ENCODE peak calls at places on chromosome 4, in five cellular contexts. S is endothelial cell, M is GM10248, I is astrocyte, A is ovary. F is an unnamed sample.

GRCh38 chr4:138558886-138559285 is 316.7 kb upstream of the SLC7A11 start:
- DNase-seq in S (no peak), M (no peak), I (no peak), A (no peak), F (no peak)

GRCh38 chr4:156100651-156101050 is 147.0 kb upstream of the CTSO start:
- DNase-seq in S (no peak), M (no peak), I (peak; percentile 74), A (no peak), F (no peak)

GRCh38 chr4:170872794-170873193 is 783.0 kb upstream of the AADAT start:
- DNase-seq in S (no peak), M (no peak), I (no peak), A (no peak), F (no peak)

GRCh38 chr4:111074523-111075114 is 451.7 kb upstream of the PITX2 start:
- DNase-seq in S (no peak), M (no peak), I (no peak), A (no peak), F (no peak)

GRCh38 chr4:156158747-156159146 is 205.1 kb upstream of the CTSO start:
- DNase-seq in S (no peak), M (peak; percentile 24), I (no peak), A (no peak), F (no peak)

GRCh38 chr4:57023104-57023503 is 44.4 kb downstream of the POLR2B start:
- DNase-seq in S (no peak), M (no peak), I (peak; percentile 90), A (no peak), F (no peak)

GRCh38 chr4:105605493-105605892 is 53.1 kb downstream of the ARHGEF38 start:
- DNase-seq in S (no peak), M (no peak), I (peak; percentile 75), A (no peak), F (no peak)

GRCh38 chr4:54229631-54230478 is 762 bp downstream of the PDGFRA start:
- DNase-seq in S (peak; percentile 50), M (no peak), I (peak; percentile 69), A (peak; percentile 58), F (no peak)

GRCh38 chr4:185219551-185220344 is 10.3 kb downstream of the SNX25 start:
- DNase-seq in S (no peak), M (peak; percentile 50), I (peak; percentile 77), A (peak; percentile 78), F (no peak)

GRCh38 chr4:54217642-54218486 is 11.2 kb upstream of the PDGFRA start:
- DNase-seq in S (peak; percentile 73), M (peak; percentile 76), I (peak; percentile 59), A (peak; percentile 78), F (peak; percentile 88)

GRCh38 chr4:102620697-102621497 is 119.7 kb downstream of the NFKB1 start:
- DNase-seq in S (no peak), M (peak; percentile 43), I (peak; percentile 85), A (no peak), F (peak; percentile 81)

GRCh38 chr4:4386736-4387392 is at the start of gene NSG1:
- DNase-seq in S (peak; percentile 43), M (no peak), I (peak; percentile 27), A (peak; percentile 71), F (no peak)

GRCh38 chr4:180449395-180449956 is 1793.7 kb upstream of the TENM3 start:
- DNase-seq in S (peak; percentile 49), M (peak; percentile 37), I (peak; percentile 37), A (no peak), F (peak; percentile 37)
- TF ChIP-seq CTCF in S (peak; percentile 66), M (peak; percentile 28), I (peak; percentile 53), A (no peak), F (peak; percentile 54)

GRCh38 chr4:107046261-107046660 is 10.1 kb upstream of the DKK2 start:
- DNase-seq in S (no peak), M (no peak), I (no peak), A (no peak), F (no peak)

GRCh38 chr4:107044170-107044569 is 8.1 kb upstream of the DKK2 start:
- DNase-seq in S (peak; percentile 7), M (no peak), I (no peak), A (no peak), F (no peak)
- TF ChIP-seq CTCF in S (peak; percentile 46), M (no peak), I (no peak), A (no peak), F (no peak)

DNA sequence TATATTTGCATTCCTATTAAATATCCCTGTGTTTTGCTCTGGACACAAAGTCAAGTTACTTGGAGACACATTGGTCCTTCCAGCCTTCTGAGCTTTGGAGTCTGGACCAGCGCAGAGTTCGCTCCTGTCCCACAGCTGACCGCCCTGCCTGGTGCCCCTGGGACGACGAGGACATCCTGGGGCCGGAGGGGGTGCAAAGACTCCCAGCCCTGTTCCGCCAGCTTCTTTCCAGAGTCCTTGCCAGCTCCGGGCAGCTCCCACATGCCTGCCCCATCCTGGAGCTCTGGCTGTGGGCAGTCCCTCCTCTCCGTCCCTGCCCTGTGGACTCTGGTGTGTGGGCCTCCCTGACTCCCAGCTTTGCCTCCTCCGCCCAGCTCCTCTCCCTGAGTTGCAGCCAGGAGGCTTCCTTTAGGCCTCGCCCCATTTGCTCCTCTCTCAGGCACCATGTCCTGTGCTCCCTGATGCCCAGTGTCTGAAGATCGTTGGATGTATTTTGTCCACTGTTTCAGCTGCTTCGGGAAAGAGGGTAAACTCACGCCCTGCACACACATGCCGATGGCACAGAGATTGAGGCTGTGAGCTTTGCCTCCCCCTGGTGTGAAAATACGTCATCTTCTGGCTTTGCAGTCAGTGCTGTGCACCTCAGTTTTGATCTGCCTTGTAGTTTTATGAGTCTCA is 4.9 kb upstream of the PCGF3 start:
- DNase-seq in S (no peak), M (no peak), I (no peak), A (no peak), F (no peak)
- TF ChIP-seq CTCF in S (no peak), M (no peak), I (no peak), A (no peak), F (no peak)

DNA sequence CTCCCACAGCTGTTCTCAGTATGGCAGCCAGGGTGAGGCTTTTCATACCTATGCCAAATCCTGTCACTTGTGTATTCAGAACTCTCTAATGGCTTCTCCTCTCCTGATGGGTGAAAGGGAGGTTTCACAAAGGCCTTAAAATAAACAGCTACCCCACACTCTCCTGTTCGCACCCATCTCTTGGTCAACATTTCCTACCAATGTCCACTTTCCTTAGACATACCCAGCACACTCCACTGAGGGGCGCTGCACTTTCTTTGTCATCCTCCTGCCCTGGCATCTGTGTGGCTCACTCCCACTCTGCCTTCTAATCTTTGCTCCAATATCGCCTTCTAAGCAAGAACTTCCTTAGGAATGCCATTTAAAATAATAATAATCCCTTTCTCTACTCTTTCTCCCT is 313.3 kb downstream of the PPP3CA start:
- DNase-seq in S (no peak), M (no peak), I (no peak), A (no peak), F (no peak)
- TF ChIP-seq CTCF in S (no peak), M (no peak), I (no peak), A (no peak), F (no peak)

GRCh38 chr4:153026947-153027346 is 90.8 kb downstream of the FHDC1 start:
- DNase-seq in S (no peak), M (no peak), I (no peak), A (no peak), F (no peak)

GRCh38 chr4:153024466-153024865 is 88.3 kb downstream of the FHDC1 start:
- DNase-seq in S (no peak), M (no peak), I (no peak), A (no peak), F (no peak)

GRCh38 chr4:153027879-153028278 is 91.8 kb downstream of the FHDC1 start:
- DNase-seq in S (no peak), M (no peak), I (no peak), A (no peak), F (no peak)

GRCh38 chr4:153023692-153024394 is 87.7 kb downstream of the FHDC1 start:
- DNase-seq in S (no peak), M (no peak), I (no peak), A (no peak), F (no peak)

DNA sequence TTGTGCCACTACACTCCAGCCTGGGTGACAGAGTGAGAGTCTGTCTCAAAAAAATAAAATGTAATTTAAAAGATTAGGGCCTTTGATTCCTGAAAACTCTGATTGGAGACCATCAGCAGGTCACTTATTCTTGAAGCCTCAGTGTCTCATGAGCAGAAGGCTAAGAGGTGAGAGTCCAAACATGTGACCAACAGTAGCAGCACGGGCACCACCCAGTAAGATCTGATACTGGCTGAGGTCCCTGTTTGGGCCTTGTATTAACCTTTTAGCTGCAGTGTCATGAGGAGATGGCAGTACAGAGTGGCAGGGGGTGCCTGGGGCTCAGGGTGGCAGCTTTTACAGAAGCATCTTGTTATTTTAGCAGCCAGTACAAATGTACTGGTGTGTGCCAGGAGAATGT is 89.3 kb downstream of the FHDC1 start:
- DNase-seq in S (no peak), M (no peak), I (no peak), A (no peak), F (no peak)
- TF ChIP-seq CTCF in S (no peak), M (no peak), I (no peak), A (no peak), F (no peak)

GRCh38 chr4:27861381-27861787 is 1000.7 kb downstream of the STIM2 start:
- DNase-seq in S (peak; percentile 47), M (no peak), I (no peak), A (no peak), F (peak; percentile 30)
- TF ChIP-seq CTCF in S (no peak), M (no peak), I (peak; percentile 54), A (no peak), F (peak; percentile 41)

GRCh38 chr4:38328963-38329729 is 334.9 kb upstream of the KLF3 start:
- DNase-seq in S (no peak), M (no peak), I (no peak), A (no peak), F (no peak)
- TF ChIP-seq CTCF in S (no peak), M (no peak), I (no peak), A (no peak), F (no peak)

GRCh38 chr4:119493419-119493818 is 135.2 kb downstream of the PDE5A start:
- DNase-seq in S (no peak), M (no peak), I (no peak), A (no peak), F (no peak)
- TF ChIP-seq CTCF in S (no peak), M (no peak), I (peak; percentile 1), A (no peak), F (no peak)

DNA sequence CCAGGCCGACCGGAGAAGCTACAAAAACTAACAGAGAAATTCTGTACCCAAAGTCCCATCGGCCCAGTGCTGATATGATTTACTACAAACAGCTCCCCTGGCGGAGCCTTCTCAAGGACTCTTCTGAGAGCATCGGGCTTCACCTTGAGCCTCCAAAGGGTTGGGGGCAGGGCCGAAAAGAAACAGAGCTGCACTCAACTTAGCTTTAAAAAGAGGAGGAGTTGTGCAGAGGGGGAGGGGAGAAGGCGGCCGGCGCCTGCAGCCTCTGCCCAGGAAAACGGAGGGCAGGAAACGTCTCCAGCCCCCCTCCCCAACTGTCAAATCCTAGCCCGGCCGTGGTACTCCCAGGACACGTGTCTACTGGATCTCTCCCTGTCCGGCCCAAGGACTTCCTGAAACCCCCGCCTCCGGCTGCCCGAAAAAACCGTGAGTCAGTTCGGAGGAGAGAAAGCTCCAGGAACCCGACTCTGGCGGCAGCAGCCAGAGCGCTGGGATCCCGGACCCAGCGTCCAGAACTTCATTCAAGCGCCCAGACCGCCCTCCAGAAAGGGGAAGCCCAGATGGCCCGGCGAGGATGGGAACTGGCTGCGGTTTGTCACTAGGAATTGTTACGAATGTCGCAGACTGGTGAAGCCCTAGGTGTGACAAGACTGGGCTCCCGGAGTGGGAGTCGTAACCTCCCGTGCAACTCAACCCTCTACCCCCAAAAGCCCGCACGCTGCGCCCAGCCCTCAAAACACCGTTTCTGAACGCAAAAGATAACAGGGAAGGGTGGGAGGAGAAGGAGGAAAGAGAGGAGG is 1.0 kb downstream of the ADAMTS3 start:
- DNase-seq in S (peak; percentile 83), M (peak; percentile 18), I (peak; percentile 87), A (peak; percentile 84), F (no peak)
- TF ChIP-seq CTCF in S (no peak), M (no peak), I (peak; percentile 54), A (peak; percentile 23), F (no peak)